ENCODE peak calls at places on chromosomes 7 and 10, in four cellular contexts. O is CD8-positive, alpha-beta T cell; W is spleen; G is upper lobe of right lung. A is an unnamed sample.

GRCh38 chr7:16416289-16417282 is 4.8 kb downstream of the CRPPA start:
- DNase-seq in O (no peak), W (no peak), G (no peak), A (no peak)

GRCh38 chr7:149854611-149855367 is 16.6 kb downstream of the ZNF862 start:
- DNase-seq in O (no peak), W (no peak), G (peak; percentile 87), A (peak; percentile 21)

GRCh38 chr7:107982918-107983389 is 20.0 kb downstream of the LAMB1 start:
- DNase-seq in O (no peak), W (no peak), G (no peak), A (no peak)

GRCh38 chr7:155975490-155975889 is 163.2 kb upstream of the SHH start:
- DNase-seq in O (no peak), W (peak; percentile 51), G (peak; percentile 44), A (no peak)

GRCh38 chr7:138875794-138876193 is 77.8 kb upstream of the ATP6V0A4 start:
- DNase-seq in O (peak; percentile 21), W (no peak), G (no peak), A (no peak)

GRCh38 chr7:1964913-1965578 is 267.7 kb downstream of the MAD1L1 start:
- DNase-seq in O (no peak), W (peak; percentile 58), G (peak; percentile 57), A (no peak)

GRCh38 chr10:79628988-79629954 is 18.5 kb downstream of the SFTPA1 start:
- DNase-seq in O (no peak), W (no peak), G (no peak), A (no peak)

GRCh38 chr10:63720072-63720537 is 198.9 kb downstream of the REEP3 start:
- DNase-seq in O (peak; percentile 4), W (no peak), G (no peak), A (peak; percentile 38)

GRCh38 chr10:103969436-103969835 is 2.5 kb downstream of the SLK start:
- DNase-seq in O (no peak), W (no peak), G (no peak), A (no peak)

GRCh38 chr10:14751576-14752330 is 22.9 kb downstream of the FAM107B start:
- DNase-seq in O (no peak), W (no peak), G (no peak), A (no peak)

GRCh38 chr7:147670759-147671158 is 919.8 kb upstream of the C7orf33 start:
- DNase-seq in O (no peak), W (peak; percentile 60), G (no peak), A (no peak)

GRCh38 chr7:51236470-51237127 is 80.0 kb downstream of the COBL start:
- DNase-seq in O (no peak), W (no peak), G (no peak), A (no peak)

GRCh38 chr7:134451656-134452055 is 7.2 kb downstream of the AKR1B1 start:
- DNase-seq in O (no peak), W (no peak), G (no peak), A (no peak)

GRCh38 chr7:49397750-49398149 is 375.7 kb upstream of the VWC2 start:
- DNase-seq in O (no peak), W (no peak), G (no peak), A (no peak)

GRCh38 chr7:124724516-124725192 is 40.9 kb downstream of the GPR37 start:
- DNase-seq in O (no peak), W (no peak), G (no peak), A (no peak)

GRCh38 chr7:106068986-106069385 is 43.1 kb downstream of the SYPL1 start:
- DNase-seq in O (no peak), W (no peak), G (no peak), A (no peak)

GRCh38 chr10:61904711-61905445 is 3.4 kb downstream of the ARID5B start:
- DNase-seq in O (no peak), W (no peak), G (no peak), A (peak; percentile 79)

GRCh38 chr10:6114758-6115410 is 26.1 kb downstream of the RBM17 start:
- DNase-seq in O (no peak), W (no peak), G (no peak), A (peak; percentile 30)

GRCh38 chr10:112728118-112728963 is 221.7 kb upstream of the TCF7L2 start:
- DNase-seq in O (no peak), W (no peak), G (no peak), A (no peak)

GRCh38 chr7:146176790-146177189 is 60.2 kb downstream of the CNTNAP2 start:
- DNase-seq in O (no peak), W (no peak), G (no peak), A (no peak)

GRCh38 chr7:123538189-123538714 is 3.9 kb upstream of the IQUB start:
- DNase-seq in O (no peak), W (no peak), G (no peak), A (peak; percentile 64)

GRCh38 chr10:117511601-117512390 is 30.8 kb upstream of the EMX2 start:
- DNase-seq in O (no peak), W (no peak), G (no peak), A (no peak)

GRCh38 chr10:114501650-114502049 is 97.3 kb upstream of the AFAP1L2 start:
- DNase-seq in O (no peak), W (no peak), G (no peak), A (no peak)

GRCh38 chr7:21355406-21355874 is 72.4 kb upstream of the SP4 start:
- DNase-seq in O (no peak), W (no peak), G (no peak), A (no peak)

GRCh38 chr7:1846331-1847065 is 176.4 kb downstream of the ELFN1 start:
- DNase-seq in O (no peak), W (peak; percentile 70), G (peak; percentile 43), A (no peak)

GRCh38 chr10:132446661-132447445 is 49.9 kb downstream of the PWWP2B start:
- DNase-seq in O (peak; percentile 31), W (peak; percentile 94), G (peak; percentile 89), A (peak; percentile 64)

GRCh38 chr7:153504288-153505075 is 547.7 kb upstream of the DPP6 start:
- DNase-seq in O (no peak), W (no peak), G (no peak), A (no peak)

GRCh38 chr10:88372051-88372450 is 211.1 kb downstream of the RNLS start:
- DNase-seq in O (no peak), W (no peak), G (no peak), A (no peak)

GRCh38 chr10:119268871-119269506 is 61.6 kb downstream of the GRK5 start:
- DNase-seq in O (peak; percentile 69), W (peak; percentile 75), G (peak; percentile 54), A (no peak)

GRCh38 chr7:122046402-122046801 is 97.6 kb downstream of the AASS start:
- DNase-seq in O (no peak), W (no peak), G (no peak), A (no peak)

GRCh38 chr7:91634485-91635177 is 245.9 kb downstream of the MTERF1 start:
- DNase-seq in O (no peak), W (no peak), G (no peak), A (peak; percentile 5)

DNA sequence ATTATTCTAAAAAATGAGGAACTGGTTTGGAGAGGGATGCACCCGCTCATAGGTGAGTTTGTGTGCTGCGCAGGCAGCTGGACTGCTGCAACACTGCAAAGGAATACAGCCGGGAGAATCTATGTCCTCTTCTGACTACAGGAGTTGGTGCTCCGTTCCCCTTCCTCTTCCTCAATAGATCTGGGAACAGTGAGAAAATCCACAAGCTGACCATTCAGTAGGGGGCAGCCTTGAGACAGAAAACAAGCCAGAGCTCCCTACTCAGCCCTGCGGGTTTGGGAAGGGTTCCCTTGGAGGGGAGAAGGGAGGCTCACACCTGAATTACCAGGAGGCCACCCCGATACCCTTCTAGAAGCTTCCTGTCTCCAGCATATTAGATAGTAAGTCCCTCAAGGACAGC is 87.3 kb upstream of the FOXI2 start:
- DNase-seq in O (no peak), W (no peak), G (no peak), A (no peak)
- TF ChIP-seq CTCF in O (no peak), W (no peak), G (peak; percentile 29), A (no peak)

DNA sequence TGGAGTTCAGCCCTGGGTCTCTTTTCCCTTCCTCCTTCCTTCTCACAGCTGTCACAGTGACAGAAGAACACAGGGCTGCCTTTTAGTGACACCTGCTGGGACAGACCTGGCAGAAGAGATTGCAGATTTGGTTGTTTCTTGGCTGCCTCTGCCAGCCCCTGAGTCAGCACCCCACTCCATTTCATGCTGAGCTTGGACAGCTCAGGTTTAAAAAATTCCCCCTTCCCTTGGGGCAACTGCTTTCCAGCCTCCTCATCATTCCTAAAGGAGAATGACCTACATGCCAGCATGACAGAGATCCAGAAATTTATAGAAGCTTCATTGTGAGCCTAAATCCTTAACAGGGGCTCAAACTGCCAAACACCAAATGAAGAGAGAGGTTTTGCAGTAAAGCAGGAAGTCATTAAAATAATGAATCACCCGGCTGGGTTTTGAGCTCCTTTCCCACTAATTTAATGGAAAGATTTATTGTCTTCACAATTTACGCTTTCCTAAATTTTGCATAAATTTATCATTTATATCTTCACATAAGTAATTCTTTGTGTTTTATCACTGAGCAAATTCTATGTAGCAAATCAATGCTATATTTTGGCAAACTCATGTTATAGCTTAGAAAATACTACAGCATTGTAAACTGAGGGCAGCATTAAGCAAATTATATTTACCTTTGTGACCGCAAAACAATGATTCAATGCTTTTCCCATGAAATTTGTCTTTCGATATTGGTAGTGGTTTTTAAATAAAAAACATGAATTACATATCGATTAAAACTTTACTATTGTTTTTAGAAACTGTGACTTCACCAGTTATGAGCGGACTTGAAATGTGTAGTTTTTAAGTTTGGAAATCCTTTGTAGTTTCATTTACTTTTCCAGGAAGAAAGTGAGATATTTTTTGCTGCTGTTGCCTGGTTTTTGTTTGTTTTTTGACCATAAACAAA is 399.5 kb upstream of the ANKRD30A start:
- DNase-seq in O (no peak), W (peak; percentile 31), G (no peak), A (peak; percentile 69)
- TF ChIP-seq CTCF in O (no peak), W (no peak), G (peak; percentile 20), A (peak; percentile 22)

GRCh38 chr10:22333167-22333566 is 12.1 kb upstream of the SPAG6 start:
- DNase-seq in O (no peak), W (no peak), G (no peak), A (no peak)

GRCh38 chr10:22334414-22335203 is 10.7 kb upstream of the SPAG6 start:
- DNase-seq in O (no peak), W (peak; percentile 82), G (no peak), A (no peak)

GRCh38 chr10:22333667-22334282 is 11.5 kb upstream of the SPAG6 start:
- DNase-seq in O (no peak), W (peak; percentile 75), G (no peak), A (no peak)

GRCh38 chr10:22338260-22338894 is 6.9 kb upstream of the SPAG6 start:
- DNase-seq in O (no peak), W (no peak), G (no peak), A (no peak)

DNA sequence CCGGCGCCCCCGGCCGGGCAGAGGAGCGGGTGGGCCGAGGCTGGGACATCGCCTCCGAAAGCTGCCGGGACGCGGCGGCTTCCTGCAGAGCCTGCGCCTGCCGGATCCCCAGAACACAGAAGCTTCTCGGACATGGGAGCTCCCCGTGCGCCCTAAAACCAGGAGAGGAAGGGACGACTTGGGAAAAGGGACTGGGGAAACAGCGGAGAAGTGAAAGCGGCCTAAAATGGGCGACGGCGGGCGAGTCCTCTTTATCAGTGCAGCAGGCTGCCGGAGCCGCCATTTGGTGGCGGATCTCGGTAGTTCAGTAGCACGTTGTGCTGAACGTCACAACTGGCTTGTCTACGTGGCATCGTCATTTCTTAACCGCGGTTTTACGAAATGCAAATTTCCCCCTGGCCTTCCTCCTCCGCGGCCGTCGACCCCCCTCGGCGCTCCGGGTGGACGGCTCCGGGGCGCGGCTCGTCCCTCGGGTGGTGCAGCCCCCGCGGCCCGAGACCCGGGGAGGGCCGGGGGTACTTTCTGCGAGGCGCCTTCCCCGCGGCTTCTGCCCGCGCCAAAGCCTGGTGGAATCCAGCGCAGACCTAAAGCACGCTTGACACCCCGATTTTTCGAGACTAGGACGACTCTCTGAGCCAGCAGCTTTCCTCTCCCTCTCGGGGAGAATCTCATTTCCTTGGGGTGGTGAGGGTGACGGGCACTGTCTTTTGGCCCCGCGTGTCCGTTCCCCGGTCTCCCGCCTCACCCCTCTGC is 9.9 kb upstream of the SPAG6 start:
- DNase-seq in O (no peak), W (peak; percentile 90), G (peak; percentile 76), A (no peak)
- TF ChIP-seq CTCF in O (no peak), W (peak; percentile 33), G (no peak), A (no peak)

GRCh38 chr10:51892313-51892712 is 192.9 kb upstream of the CSTF2T start:
- DNase-seq in O (no peak), W (no peak), G (no peak), A (no peak)
- TF ChIP-seq CTCF in O (no peak), W (no peak), G (no peak), A (no peak)

A was measured in RWPE1.